ENCODE peak calls at places on chromosomes 16 and 17, in eight cellular contexts. S is esophagus muscularis mucosa, M is breast epithelium, V is prostate gland, K is HepG2, A is endothelial cell of umbilical vein, P is GM12878, D is transverse colon. R is an unnamed sample.

GRCh38 chr17:28469376-28469775 is 4.1 kb upstream of the SLC13A2 start:
- DNase-seq in D (no peak), K (no peak), V (no peak), S (no peak), M (no peak), P (no peak), A (no peak), R (no peak)

GRCh38 chr17:58281511-58282011 is 826 bp upstream of the MPO start:
- DNase-seq in A (no peak), M (no peak), P (no peak), S (no peak), K (no peak), V (no peak), D (no peak), R (no peak)

GRCh38 chr17:65952586-65952985 is 239.3 kb downstream of the CEP112 start:
- DNase-seq in P (no peak), K (no peak), A (no peak), M (no peak), D (no peak), V (no peak), S (no peak), R (no peak)

GRCh38 chr17:64413505-64413904 is 22.8 kb upstream of the PECAM1 start:
- DNase-seq in S (no peak), K (no peak), M (no peak), P (peak), V (no peak), A (no peak), D (peak), R (no peak)

GRCh38 chr17:76909971-76910760 is 42.0 kb downstream of the MGAT5B start:
- DNase-seq in V (peak), A (peak), M (no peak), D (peak), K (peak), P (no peak), S (no peak), R (peak)

GRCh38 chr16:85735946-85736345 is 14.9 kb downstream of the C16orf74 start:
- DNase-seq in D (no peak), M (no peak), V (no peak), S (no peak), A (no peak), K (no peak), P (no peak), R (no peak)

GRCh38 chr17:81994593-81995462 is 17.4 kb downstream of the ASPSCR1 start:
- DNase-seq in S (no peak), M (no peak), P (no peak), D (no peak), V (no peak), A (no peak), K (peak), R (no peak)

GRCh38 chr16:66618588-66618987 is 14.1 kb downstream of the CMTM3 start:
- DNase-seq in S (no peak), V (no peak), M (no peak), A (peak), D (no peak), K (no peak), P (no peak), R (no peak)

GRCh38 chr17:19569785-19570496 is 36.3 kb downstream of the SLC47A1 start:
- DNase-seq in P (no peak), D (peak), M (no peak), K (no peak), A (no peak), S (no peak), V (no peak), R (no peak)

GRCh38 chr17:37742762-37743611 is 1.9 kb downstream of the HNF1B start:
- DNase-seq in M (no peak), P (no peak), S (no peak), A (no peak), K (peak), D (peak), V (peak), R (peak)

GRCh38 chr17:21678451-21679081 is 13.8 kb upstream of the KCNJ18 start:
- DNase-seq in D (no peak), P (no peak), M (peak), V (no peak), S (no peak), K (no peak), A (no peak), R (no peak)

GRCh38 chr16:86540894-86541293 is 14.1 kb downstream of the MTHFSD start:
- DNase-seq in P (no peak), A (no peak), D (no peak), M (no peak), K (no peak), V (no peak), S (no peak), R (no peak)

GRCh38 chr16:75073551-75074414 is 42.8 kb downstream of the LDHD start:
- DNase-seq in M (no peak), A (no peak), V (no peak), S (no peak), D (no peak), P (no peak), K (no peak), R (no peak)

GRCh38 chr16:69322343-69322742 is 8.0 kb downstream of the PDF start:
- DNase-seq in V (no peak), D (no peak), A (no peak), P (no peak), K (no peak), M (no peak), S (no peak), R (no peak)

GRCh38 chr16:70737377-70738082 is 51.7 kb upstream of the MTSS2 start:
- DNase-seq in M (peak), P (peak), A (no peak), V (peak), K (no peak), D (peak), S (no peak), R (peak)

GRCh38 chr16:81821422-81822128 is 42.5 kb downstream of the PLCG2 start:
- DNase-seq in S (no peak), V (no peak), A (no peak), D (peak), P (peak), K (no peak), M (no peak), R (no peak)

GRCh38 chr16:11743308-11744074 is 834 bp upstream of the TXNDC11 start:
- DNase-seq in A (peak), M (no peak), V (no peak), D (peak), S (no peak), K (peak), P (no peak), R (no peak)

GRCh38 chr17:82536220-82537201 is 17.0 kb downstream of the FOXK2 start:
- DNase-seq in D (no peak), V (peak), K (no peak), S (no peak), P (no peak), A (peak), M (no peak), R (no peak)

GRCh38 chr17:27598337-27599050 is 32.5 kb upstream of the LGALS9 start:
- DNase-seq in A (no peak), S (no peak), M (no peak), D (no peak), P (no peak), K (no peak), V (no peak), R (no peak)

GRCh38 chr16:31142109-31143035 is 6.8 kb upstream of the PRSS8 start:
- DNase-seq in D (peak), P (peak), V (peak), K (peak), A (peak), M (peak), S (peak), R (peak)
- TF ChIP-seq POLR2A in D (peak), P (peak), V (peak), K (no peak), A (peak), M (peak), S (no peak), R (no peak)

DNA sequence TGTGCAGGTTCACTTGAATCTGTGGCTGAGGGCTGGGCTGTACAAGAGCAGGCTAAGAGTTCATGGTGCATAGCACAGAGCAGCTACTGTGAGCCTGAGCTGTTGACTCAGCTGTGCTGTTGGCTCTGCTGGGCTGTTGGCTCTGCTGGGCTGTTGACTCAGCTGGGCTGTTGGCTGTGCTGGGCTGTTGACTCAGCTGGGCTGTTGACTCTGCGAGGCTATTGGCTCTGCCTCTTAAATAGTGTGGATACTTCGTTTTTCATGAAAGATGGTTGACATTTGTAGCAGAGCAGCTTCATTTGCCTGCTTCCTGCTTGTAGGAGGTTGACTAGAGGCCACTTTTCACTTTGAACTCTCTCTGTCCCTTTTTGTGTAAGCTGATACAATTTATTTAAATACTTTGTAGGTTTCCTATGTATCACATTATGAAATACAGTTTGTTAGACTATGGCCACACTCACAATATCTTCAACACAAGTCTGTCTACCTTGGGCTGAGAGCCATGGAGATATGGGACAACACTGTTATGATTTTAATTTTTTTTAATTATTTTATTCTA is 40.3 kb upstream of the CCNF start:
- DNase-seq in K (peak), A (peak), P (no peak), M (no peak), S (no peak), D (peak), V (peak), R (no peak)
- TF ChIP-seq POLR2AphosphoS5 in K (no peak), A (peak), P (no peak), M (no peak), S (no peak), D (no peak), V (peak), R (no peak)

DNA sequence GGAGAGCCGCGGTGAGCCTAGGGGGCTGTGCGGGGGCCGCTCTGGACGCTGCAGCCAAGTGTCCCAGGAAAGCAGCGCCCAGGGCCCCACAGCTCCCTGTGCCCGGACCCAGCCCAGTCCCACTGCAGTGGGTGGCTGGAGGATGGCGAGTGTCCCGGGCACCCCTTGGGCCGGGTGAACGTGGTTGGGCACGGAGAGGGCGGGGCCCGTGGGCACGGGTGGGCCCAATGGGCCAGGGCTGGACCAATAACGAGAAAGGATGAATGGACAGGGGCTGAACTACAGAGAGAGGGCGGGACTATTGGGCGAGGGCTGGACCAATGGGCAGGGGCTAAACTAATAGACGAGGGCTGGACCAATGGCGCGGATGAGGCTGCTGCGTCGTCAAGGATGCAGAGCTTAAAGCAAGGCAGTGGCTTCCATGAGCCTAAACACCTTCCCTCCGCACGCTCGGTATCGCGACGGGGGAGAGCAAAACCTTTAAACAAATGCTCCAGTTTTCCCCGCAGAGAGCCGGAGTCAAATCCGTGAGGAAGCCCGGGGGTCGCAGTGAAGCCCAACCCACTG is 472 bp upstream of the FLYWCH2 start:
- DNase-seq in A (peak), P (peak), S (peak), K (peak), V (peak), M (peak), D (peak), R (peak)
- TF ChIP-seq POLR2A in A (no peak), P (peak), S (no peak), K (no peak), V (peak), M (no peak), D (peak), R (peak)

DNA sequence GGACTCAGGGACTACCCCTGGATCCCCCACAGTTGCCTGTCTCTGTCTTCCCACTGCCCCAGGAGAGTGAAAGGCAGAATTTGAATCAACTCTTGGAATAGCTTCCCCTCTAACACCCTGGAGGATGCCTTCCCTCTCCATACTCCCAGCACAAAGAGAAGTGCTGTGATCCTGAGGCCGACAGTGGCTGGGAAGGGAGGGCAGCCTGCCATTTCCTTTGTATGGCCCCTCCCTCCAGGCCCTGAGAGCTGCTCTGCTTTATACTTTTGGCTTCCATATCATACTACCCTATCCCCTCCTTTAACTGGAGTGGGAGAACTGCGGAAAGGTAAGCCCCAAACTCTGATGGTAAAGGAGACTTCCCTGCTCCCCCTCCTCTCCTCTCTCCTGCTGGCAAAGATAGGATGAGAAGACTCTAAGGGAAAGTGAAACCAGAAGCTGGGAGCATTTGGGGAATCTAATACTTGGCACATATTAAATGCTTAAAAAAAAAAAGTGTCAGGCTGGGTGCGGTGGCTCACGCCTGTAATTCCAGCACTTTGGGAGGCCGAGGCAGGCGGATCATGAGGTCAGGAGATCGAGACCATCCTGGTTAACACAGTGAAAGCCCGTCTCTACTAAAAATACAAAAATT is 4.1 kb upstream of the MED24 start:
- DNase-seq in A (peak), S (no peak), V (no peak), K (no peak), D (no peak), M (no peak), P (no peak), R (no peak)
- TF ChIP-seq POLR2AphosphoS5 in A (no peak), S (no peak), V (peak), K (no peak), D (no peak), M (no peak), P (no peak), R (no peak)

R was measured in GM12891.